ENCODE peak calls at places on chromosome 13, in nine cellular contexts. B is kidney, U is HFFc6, X is mucosa of descending colon, P is astrocyte of the spinal cord, O is AG09319, J is IMR-90, K is GM20000, W is fibroblast of lung. S is an unnamed sample.

GRCh38 chr13:104204177-104204576 is 1138.0 kb upstream of the SLC10A2 start:
- DNase-seq in B (no peak), U (no peak), X (no peak), P (no peak), O (no peak), J (no peak), K (no peak), W (no peak), S (no peak)

GRCh38 chr13:59447846-59448620 is 715.7 kb downstream of the DIAPH3 start:
- DNase-seq in B (no peak), U (peak; percentile 27), X (no peak), P (peak; percentile 79), O (no peak), J (peak; percentile 75), K (no peak), W (peak; percentile 32), S (no peak)

GRCh38 chr13:75432045-75432444 is 49.9 kb downstream of the TBC1D4 start:
- DNase-seq in B (no peak), U (peak; percentile 64), X (no peak), P (no peak), O (no peak), J (peak; percentile 18), K (no peak), W (no peak), S (no peak)

GRCh38 chr13:47478985-47479384 is 522.1 kb downstream of the SUCLA2 start:
- DNase-seq in B (no peak), U (no peak), X (no peak), P (no peak), O (peak; percentile 30), J (no peak), K (no peak), W (peak; percentile 48), S (no peak)

GRCh38 chr13:72437458-72437857 is 290.0 kb downstream of the MZT1 start:
- DNase-seq in B (no peak), U (peak; percentile 80), X (no peak), P (peak; percentile 52), O (no peak), J (peak; percentile 63), K (no peak), W (peak; percentile 31), S (no peak)

GRCh38 chr13:61045197-61045596 is 370.5 kb downstream of the PCDH20 start:
- DNase-seq in B (no peak), U (no peak), X (no peak), P (no peak), O (no peak), J (no peak), K (no peak), W (no peak), S (no peak)

GRCh38 chr13:21674271-21675009 is 3.6 kb downstream of the FGF9 start:
- DNase-seq in B (peak; percentile 69), U (no peak), X (peak; percentile 61), P (no peak), O (no peak), J (no peak), K (peak; percentile 68), W (no peak), S (no peak)

GRCh38 chr13:111494641-111495040 is 174.2 kb downstream of the TEX29 start:
- DNase-seq in B (peak; percentile 34), U (no peak), X (peak; percentile 27), P (no peak), O (no peak), J (no peak), K (no peak), W (no peak), S (no peak)

GRCh38 chr13:91516799-91517198 is 118.4 kb downstream of the GPC5 start:
- DNase-seq in B (no peak), U (no peak), X (no peak), P (no peak), O (no peak), J (no peak), K (no peak), W (no peak), S (no peak)

GRCh38 chr13:112643759-112644459 is 45.9 kb upstream of the ATP11A start:
- DNase-seq in B (peak; percentile 91), U (no peak), X (no peak), P (no peak), O (no peak), J (no peak), K (no peak), W (no peak), S (peak; percentile 17)

GRCh38 chr13:81377926-81378325 is 1037.0 kb upstream of the SPRY2 start:
- DNase-seq in B (no peak), U (no peak), X (no peak), P (no peak), O (no peak), J (no peak), K (no peak), W (no peak), S (no peak)

DNA sequence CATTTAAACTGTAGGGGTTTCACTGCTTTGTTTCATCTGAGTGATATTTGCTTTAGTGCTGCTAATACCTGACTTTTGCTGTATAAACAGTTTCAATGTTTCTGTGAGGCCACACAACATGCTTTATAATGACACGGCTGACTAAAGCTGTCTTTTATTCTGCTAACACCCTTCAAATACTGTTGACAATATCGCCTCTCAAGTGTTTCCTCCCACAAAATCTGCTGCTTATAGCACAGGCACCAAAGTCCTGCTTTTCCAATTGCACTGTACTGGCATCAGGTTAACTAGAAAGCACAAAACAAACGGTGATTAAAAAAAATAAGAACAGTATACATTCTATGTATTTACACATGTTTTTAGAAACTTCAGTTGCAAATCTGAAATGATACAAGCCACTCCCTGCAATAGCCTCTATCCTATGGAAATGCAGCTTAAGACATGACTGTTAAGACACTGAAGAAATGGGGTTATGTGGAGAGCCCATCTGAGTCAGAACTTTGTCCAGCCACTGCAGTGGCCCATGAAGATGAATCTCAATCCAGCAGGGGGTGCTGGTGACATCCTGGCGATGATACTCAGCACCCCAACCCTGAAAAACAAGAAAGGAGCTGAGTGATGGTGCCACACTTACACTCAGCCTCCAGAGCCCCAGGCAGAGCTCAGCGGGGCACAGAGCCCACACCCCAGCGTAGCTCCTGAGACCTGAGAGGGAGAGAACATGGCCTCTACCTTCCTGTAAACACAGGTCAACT is 29.4 kb downstream of the RFXAP start:
- DNase-seq in B (no peak), U (no peak), X (no peak), P (no peak), O (no peak), J (peak; percentile 19), K (no peak), W (no peak), S (peak; percentile 3)
- TF ChIP-seq CTCF in B (no peak), U (peak; percentile 71), X (no peak), P (peak; percentile 21), O (peak; percentile 13), J (peak; percentile 27), K (no peak), W (no peak), S (peak; percentile 23)

DNA sequence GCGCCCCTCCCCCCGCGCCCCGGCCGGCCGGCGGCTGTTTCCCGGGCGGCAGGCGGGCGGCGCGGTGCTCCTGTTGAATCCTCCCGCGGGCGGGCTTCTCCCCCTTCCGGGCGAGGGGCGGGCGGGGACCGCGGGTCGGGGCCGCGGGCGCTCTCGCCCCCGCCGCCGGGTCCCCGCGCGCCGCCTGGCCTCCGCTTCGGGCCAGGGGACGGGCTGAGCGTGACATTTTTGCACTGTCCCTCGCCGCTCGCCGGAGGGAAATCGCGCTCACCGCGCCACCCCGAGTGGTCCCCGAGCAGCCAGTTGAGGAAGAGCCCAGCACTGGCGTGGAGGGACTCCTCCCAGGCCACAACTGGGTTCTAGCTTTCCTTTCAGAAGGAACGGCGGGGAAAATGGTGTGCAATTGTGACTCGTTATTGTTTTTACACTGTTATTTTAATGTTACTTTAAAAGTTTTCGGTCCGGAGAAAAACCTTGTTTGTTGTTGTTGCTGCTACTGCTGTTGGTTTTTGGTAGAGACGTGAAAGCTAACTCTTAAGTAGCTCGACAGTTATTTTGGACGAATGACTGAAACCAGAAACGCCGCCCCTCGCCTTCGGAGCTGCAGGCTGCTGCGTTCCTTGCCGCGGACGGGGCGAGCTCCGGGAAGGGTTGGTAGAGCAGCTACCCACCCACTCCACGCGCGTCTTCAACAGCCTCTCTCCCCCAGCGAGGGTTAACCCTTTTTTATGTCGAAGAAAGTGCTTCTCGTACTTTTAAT is 942 bp downstream of the PDS5B start:
- DNase-seq in B (peak; percentile 92), U (peak; percentile 54), X (peak; percentile 80), P (peak; percentile 70), O (peak; percentile 22), J (peak; percentile 62), K (peak; percentile 84), W (peak; percentile 71), S (peak; percentile 53)
- TF ChIP-seq CTCF in B (peak; percentile 6), U (no peak), X (no peak), P (no peak), O (no peak), J (no peak), K (no peak), W (no peak), S (no peak)

GRCh38 chr13:95275322-95276118 is 25.7 kb downstream of the ABCC4 start:
- DNase-seq in B (no peak), U (peak; percentile 45), X (no peak), P (no peak), O (no peak), J (no peak), K (no peak), W (peak; percentile 65), S (no peak)

GRCh38 chr13:95281258-95281602 is 20.0 kb downstream of the ABCC4 start:
- DNase-seq in B (no peak), U (no peak), X (no peak), P (no peak), O (no peak), J (no peak), K (no peak), W (no peak), S (no peak)

GRCh38 chr13:95276119-95276505 is 25.1 kb downstream of the ABCC4 start:
- DNase-seq in B (no peak), U (no peak), X (no peak), P (no peak), O (no peak), J (no peak), K (no peak), W (no peak), S (no peak)
- TF ChIP-seq CTCF in B (no peak), U (no peak), X (no peak), P (no peak), O (no peak), J (no peak), K (no peak), W (no peak), S (no peak)

GRCh38 chr13:43964698-43965097 is 85.0 kb downstream of the LACC1 start:
- DNase-seq in B (no peak), U (no peak), X (no peak), P (no peak), O (no peak), J (no peak), K (no peak), W (no peak), S (no peak)

GRCh38 chr13:43961909-43962308 is 82.2 kb downstream of the LACC1 start:
- DNase-seq in B (no peak), U (no peak), X (no peak), P (no peak), O (no peak), J (no peak), K (no peak), W (no peak), S (no peak)

GRCh38 chr13:43965446-43965845 is 85.7 kb downstream of the LACC1 start:
- DNase-seq in B (no peak), U (no peak), X (no peak), P (no peak), O (no peak), J (no peak), K (no peak), W (no peak), S (no peak)

GRCh38 chr13:43959291-43959690 is 79.6 kb downstream of the LACC1 start:
- DNase-seq in B (no peak), U (no peak), X (no peak), P (no peak), O (no peak), J (no peak), K (no peak), W (no peak), S (no peak)

GRCh38 chr13:43963726-43964125 is 84.0 kb downstream of the LACC1 start:
- DNase-seq in B (no peak), U (no peak), X (no peak), P (no peak), O (no peak), J (no peak), K (peak; percentile 41), W (no peak), S (no peak)
- TF ChIP-seq CTCF in B (no peak), U (no peak), X (no peak), P (no peak), O (no peak), J (no peak), K (no peak), W (no peak), S (no peak)

S was measured in Calu3.